ENCODE peak calls at places on chromosomes 16 and 17, in nine cellular contexts. One of them, this sample, is unnamed.

GRCh38 chr17:16123531-16123930 is 91.8 kb downstream of the NCOR1 start:
- DNase-seq in activated CD8-positive, alpha-beta memory T cell treated with anti-CD3 and anti-CD28 coated beads for 48 hours: no peak
- DNase-seq in nucleus accumbens: no peak
- DNase-seq in HT1080: no peak
- DNase-seq in NCI-H2171 treated with DMSO at 0.1 percent for 48 hours: no peak
- DNase-seq in GM19239: no peak
- DNase-seq in WTC11: no peak
- DNase-seq in left ventricle myocardium inferior: no peak
- DNase-seq in NCI-H1105: no peak
- DNase-seq in this sample: no peak

GRCh38 chr17:45355087-45355486 is 38.3 kb upstream of the MAP3K14 start:
- DNase-seq in activated CD8-positive, alpha-beta memory T cell treated with anti-CD3 and anti-CD28 coated beads for 48 hours: no peak
- DNase-seq in nucleus accumbens: no peak
- DNase-seq in HT1080: no peak
- DNase-seq in NCI-H2171 treated with DMSO at 0.1 percent for 48 hours: no peak
- DNase-seq in GM19239: no peak
- DNase-seq in WTC11: peak
- DNase-seq in left ventricle myocardium inferior: no peak
- DNase-seq in NCI-H1105: no peak
- DNase-seq in this sample: no peak

GRCh38 chr17:80785477-80786178 is 206.0 kb upstream of the CHMP6 start:
- DNase-seq in activated CD8-positive, alpha-beta memory T cell treated with anti-CD3 and anti-CD28 coated beads for 48 hours: no peak
- DNase-seq in nucleus accumbens: no peak
- DNase-seq in HT1080: no peak
- DNase-seq in NCI-H2171 treated with DMSO at 0.1 percent for 48 hours: no peak
- DNase-seq in GM19239: no peak
- DNase-seq in WTC11: no peak
- DNase-seq in left ventricle myocardium inferior: no peak
- DNase-seq in NCI-H1105: no peak
- DNase-seq in this sample: no peak

GRCh38 chr17:56908061-56908542 is 5.7 kb downstream of the TRIM25 start:
- DNase-seq in activated CD8-positive, alpha-beta memory T cell treated with anti-CD3 and anti-CD28 coated beads for 48 hours: no peak
- DNase-seq in nucleus accumbens: no peak
- DNase-seq in HT1080: peak
- DNase-seq in NCI-H2171 treated with DMSO at 0.1 percent for 48 hours: no peak
- DNase-seq in GM19239: peak
- DNase-seq in WTC11: no peak
- DNase-seq in left ventricle myocardium inferior: peak
- DNase-seq in NCI-H1105: no peak
- DNase-seq in this sample: no peak

GRCh38 chr16:89575247-89576172 is at the start of gene CPNE7:
- DNase-seq in activated CD8-positive, alpha-beta memory T cell treated with anti-CD3 and anti-CD28 coated beads for 48 hours: no peak
- DNase-seq in nucleus accumbens: no peak
- DNase-seq in HT1080: no peak
- DNase-seq in NCI-H2171 treated with DMSO at 0.1 percent for 48 hours: peak
- DNase-seq in GM19239: peak
- DNase-seq in WTC11: peak
- DNase-seq in left ventricle myocardium inferior: no peak
- DNase-seq in NCI-H1105: no peak
- DNase-seq in this sample: no peak

GRCh38 chr16:4679854-4680636 is 13.3 kb upstream of the NUDT16L1 start:
- DNase-seq in activated CD8-positive, alpha-beta memory T cell treated with anti-CD3 and anti-CD28 coated beads for 48 hours: no peak
- DNase-seq in nucleus accumbens: no peak
- DNase-seq in HT1080: peak
- DNase-seq in NCI-H2171 treated with DMSO at 0.1 percent for 48 hours: no peak
- DNase-seq in GM19239: no peak
- DNase-seq in WTC11: no peak
- DNase-seq in left ventricle myocardium inferior: peak
- DNase-seq in NCI-H1105: no peak
- DNase-seq in this sample: no peak

GRCh38 chr17:75088465-75088895 is 726 bp downstream of the SLC16A5 start:
- DNase-seq in activated CD8-positive, alpha-beta memory T cell treated with anti-CD3 and anti-CD28 coated beads for 48 hours: no peak
- DNase-seq in nucleus accumbens: no peak
- DNase-seq in HT1080: no peak
- DNase-seq in NCI-H2171 treated with DMSO at 0.1 percent for 48 hours: no peak
- DNase-seq in GM19239: no peak
- DNase-seq in WTC11: no peak
- DNase-seq in left ventricle myocardium inferior: no peak
- DNase-seq in NCI-H1105: no peak
- DNase-seq in this sample: no peak

GRCh38 chr16:67014641-67015315 is 14.2 kb upstream of the CBFB start:
- DNase-seq in activated CD8-positive, alpha-beta memory T cell treated with anti-CD3 and anti-CD28 coated beads for 48 hours: no peak
- DNase-seq in nucleus accumbens: no peak
- DNase-seq in HT1080: no peak
- DNase-seq in NCI-H2171 treated with DMSO at 0.1 percent for 48 hours: no peak
- DNase-seq in GM19239: no peak
- DNase-seq in WTC11: no peak
- DNase-seq in left ventricle myocardium inferior: no peak
- DNase-seq in NCI-H1105: no peak
- DNase-seq in this sample: no peak

GRCh38 chr16:62240722-62241121 is 204.5 kb upstream of the CDH8 start:
- DNase-seq in activated CD8-positive, alpha-beta memory T cell treated with anti-CD3 and anti-CD28 coated beads for 48 hours: no peak
- DNase-seq in nucleus accumbens: no peak
- DNase-seq in HT1080: no peak
- DNase-seq in NCI-H2171 treated with DMSO at 0.1 percent for 48 hours: no peak
- DNase-seq in GM19239: no peak
- DNase-seq in WTC11: no peak
- DNase-seq in left ventricle myocardium inferior: no peak
- DNase-seq in NCI-H1105: no peak
- DNase-seq in this sample: no peak

GRCh38 chr17:44473367-44473766 is 29.8 kb downstream of the GPATCH8 start:
- DNase-seq in activated CD8-positive, alpha-beta memory T cell treated with anti-CD3 and anti-CD28 coated beads for 48 hours: no peak
- DNase-seq in nucleus accumbens: no peak
- DNase-seq in HT1080: no peak
- DNase-seq in NCI-H2171 treated with DMSO at 0.1 percent for 48 hours: peak
- DNase-seq in GM19239: no peak
- DNase-seq in WTC11: no peak
- DNase-seq in left ventricle myocardium inferior: no peak
- DNase-seq in NCI-H1105: no peak
- DNase-seq in this sample: no peak

GRCh38 chr17:82602986-82603385 is 45.3 kb downstream of the WDR45B start:
- DNase-seq in activated CD8-positive, alpha-beta memory T cell treated with anti-CD3 and anti-CD28 coated beads for 48 hours: no peak
- DNase-seq in nucleus accumbens: no peak
- DNase-seq in HT1080: no peak
- DNase-seq in NCI-H2171 treated with DMSO at 0.1 percent for 48 hours: no peak
- DNase-seq in GM19239: no peak
- DNase-seq in WTC11: no peak
- DNase-seq in left ventricle myocardium inferior: no peak
- DNase-seq in NCI-H1105: no peak
- DNase-seq in this sample: no peak

GRCh38 chr16:74226361-74226979 is 70.1 kb upstream of the PSMD7 start:
- DNase-seq in activated CD8-positive, alpha-beta memory T cell treated with anti-CD3 and anti-CD28 coated beads for 48 hours: no peak
- DNase-seq in nucleus accumbens: no peak
- DNase-seq in HT1080: no peak
- DNase-seq in NCI-H2171 treated with DMSO at 0.1 percent for 48 hours: peak
- DNase-seq in GM19239: no peak
- DNase-seq in WTC11: no peak
- DNase-seq in left ventricle myocardium inferior: no peak
- DNase-seq in NCI-H1105: no peak
- DNase-seq in this sample: no peak

This sample was measured in hepatic stellate cell.